ENCODE peak calls at places on chromosome 7, in eight cellular contexts. Y is Calu3; G is SHP77 treated with DMSO at 0.1 percent for 48 hours; A is endothelial cell; M is activated gamma-delta T cell treated with anti-CD3 and anti-CD28 coated beads, Interleukin-2, amount 50 U/mL, for 16 hours; Z is PC-3; H is C1 segment of cervical spinal cord; V is psoas muscle. K is an unnamed sample.

GRCh38 chr7:139103057-139103820 is 6.3 kb downstream of the ZC3HAV1 start:
- DNase-seq in Y (no peak), G (no peak), A (no peak), M (no peak), Z (no peak), H (no peak), V (no peak), K (no peak)

GRCh38 chr7:151665363-151665762 is 145.7 kb upstream of the RHEB start:
- DNase-seq in Y (no peak), G (no peak), A (no peak), M (no peak), Z (no peak), H (no peak), V (peak), K (peak)

GRCh38 chr7:92910976-92911375 is 74.6 kb upstream of the CDK6 start:
- DNase-seq in Y (no peak), G (no peak), A (no peak), M (no peak), Z (peak), H (no peak), V (no peak), K (no peak)

GRCh38 chr7:152435384-152436278 is at the start of gene KMT2C:
- DNase-seq in Y (peak), G (no peak), A (peak), M (peak), Z (peak), H (peak), V (peak), K (no peak)

GRCh38 chr7:14009453-14010418 is 20.3 kb upstream of the ETV1 start:
- DNase-seq in Y (no peak), G (no peak), A (no peak), M (no peak), Z (no peak), H (no peak), V (no peak), K (no peak)

GRCh38 chr7:14666304-14666703 is 236.2 kb downstream of the DGKB start:
- DNase-seq in Y (no peak), G (no peak), A (no peak), M (no peak), Z (no peak), H (no peak), V (no peak), K (no peak)

GRCh38 chr7:47314728-47315601 is 266.9 kb downstream of the TNS3 start:
- DNase-seq in Y (no peak), G (no peak), A (no peak), M (no peak), Z (no peak), H (no peak), V (peak), K (peak)

GRCh38 chr7:11753441-11753840 is 78.6 kb downstream of the THSD7A start:
- DNase-seq in Y (no peak), G (peak), A (no peak), M (no peak), Z (no peak), H (no peak), V (no peak), K (no peak)

GRCh38 chr7:144853542-144853941 is 17.7 kb upstream of the TPK1 start:
- DNase-seq in Y (no peak), G (no peak), A (no peak), M (no peak), Z (no peak), H (no peak), V (no peak), K (no peak)

GRCh38 chr7:125529237-125529636 is 599.6 kb upstream of the POT1 start:
- DNase-seq in Y (no peak), G (no peak), A (no peak), M (no peak), Z (peak), H (no peak), V (no peak), K (no peak)

GRCh38 chr7:85469446-85469970 is 282.7 kb upstream of the SEMA3D start:
- DNase-seq in Y (no peak), G (no peak), A (no peak), M (no peak), Z (no peak), H (no peak), V (no peak), K (no peak)

GRCh38 chr7:116952640-116953371 is 495 bp upstream of the ST7 start:
- DNase-seq in Y (no peak), G (peak), A (no peak), M (no peak), Z (peak), H (peak), V (peak), K (no peak)

GRCh38 chr7:100367676-100368613 is 5.3 kb upstream of the PILRA start:
- DNase-seq in Y (no peak), G (no peak), A (no peak), M (no peak), Z (no peak), H (no peak), V (no peak), K (no peak)

GRCh38 chr7:151696738-151697514 is 177.2 kb upstream of the RHEB start:
- DNase-seq in Y (peak), G (peak), A (no peak), M (no peak), Z (peak), H (no peak), V (no peak), K (no peak)

K was measured in smooth muscle cell of the brain vasculature.